ENCODE peak calls at places on chromosomes 12 and 14, in seven cellular contexts. F, J, Q, X, I, B and R are unnamed samples.

GRCh38 chr12:120830052-120830940 is 73.9 kb downstream of the SPPL3 start:
- DNase-seq in F (no peak), J (peak; percentile 12), Q (no peak), X (no peak), I (no peak), B (no peak), R (no peak)

GRCh38 chr12:116495260-116495659 is 63.9 kb upstream of the MAP1LC3B2 start:
- DNase-seq in F (peak; percentile 90), J (peak; percentile 55), Q (no peak), X (peak; percentile 41), I (no peak), B (no peak), R (no peak)

GRCh38 chr12:57713209-57713608 is 19.3 kb downstream of the OS9 start:
- DNase-seq in F (no peak), J (no peak), Q (no peak), X (no peak), I (no peak), B (no peak), R (no peak)

GRCh38 chr14:69693823-69694729 is 72.9 kb upstream of the SRSF5 start:
- DNase-seq in F (no peak), J (no peak), Q (no peak), X (no peak), I (peak; percentile 55), B (no peak), R (no peak)

GRCh38 chr14:36580856-36581831 is 1.3 kb downstream of the NKX2-8 start:
- DNase-seq in F (peak; percentile 24), J (peak; percentile 16), Q (peak; percentile 52), X (peak; percentile 38), I (peak; percentile 78), B (peak; percentile 59), R (no peak)

GRCh38 chr14:57390806-57391562 is 598 bp downstream of the NAA30 start:
- DNase-seq in F (peak; percentile 28), J (peak; percentile 14), Q (peak; percentile 64), X (peak; percentile 47), I (no peak), B (peak; percentile 58), R (peak; percentile 55)

GRCh38 chr14:95260537-95261440 is 58.9 kb downstream of the CLMN start:
- DNase-seq in F (peak; percentile 57), J (peak; percentile 39), Q (peak; percentile 40), X (peak; percentile 87), I (peak; percentile 83), B (peak; percentile 26), R (no peak)

GRCh38 chr14:35506927-35507326 is 27.0 kb upstream of the INSM2 start:
- DNase-seq in F (peak; percentile 40), J (peak; percentile 76), Q (no peak), X (peak; percentile 3), I (peak; percentile 47), B (no peak), R (no peak)

GRCh38 chr12:29517265-29517664 is 19.8 kb upstream of the OVCH1 start:
- DNase-seq in F (no peak), J (no peak), Q (no peak), X (no peak), I (no peak), B (no peak), R (no peak)

GRCh38 chr14:87899228-87899627 is 93.8 kb downstream of the GALC start:
- DNase-seq in F (no peak), J (no peak), Q (no peak), X (no peak), I (no peak), B (no peak), R (no peak)

GRCh38 chr14:60807247-60807646 is 72.7 kb downstream of the MNAT1 start:
- DNase-seq in F (no peak), J (no peak), Q (no peak), X (no peak), I (no peak), B (no peak), R (no peak)

GRCh38 chr12:12976366-12976765 is 23.7 kb downstream of the HEBP1 start:
- DNase-seq in F (peak; percentile 94), J (peak; percentile 96), Q (no peak), X (peak; percentile 92), I (peak; percentile 97), B (no peak), R (no peak)

GRCh38 chr14:54683882-54684794 is 117.2 kb downstream of the SAMD4A start:
- DNase-seq in F (peak; percentile 95), J (peak; percentile 80), Q (no peak), X (peak; percentile 83), I (peak; percentile 89), B (no peak), R (no peak)

GRCh38 chr12:31009976-31010375 is 63.7 kb upstream of the DDX11 start:
- DNase-seq in F (no peak), J (no peak), Q (no peak), X (no peak), I (no peak), B (no peak), R (no peak)

GRCh38 chr14:33940561-33941011 is 10.3 kb downstream of the EGLN3 start:
- DNase-seq in F (no peak), J (no peak), Q (no peak), X (no peak), I (no peak), B (no peak), R (no peak)

GRCh38 chr14:55361190-55361589 is 50.4 kb downstream of the ATG14 start:
- DNase-seq in F (peak; percentile 70), J (no peak), Q (no peak), X (no peak), I (no peak), B (no peak), R (no peak)

GRCh38 chr12:113889076-113889475 is 77.0 kb downstream of the RBM19 start:
- DNase-seq in F (peak; percentile 79), J (peak; percentile 31), Q (no peak), X (peak; percentile 28), I (no peak), B (no peak), R (no peak)

GRCh38 chr14:100540141-100540925 is 46.9 kb downstream of the BEGAIN start:
- DNase-seq in F (no peak), J (no peak), Q (no peak), X (no peak), I (no peak), B (peak; percentile 35), R (no peak)

GRCh38 chr12:92485356-92486348 is 217.1 kb upstream of the PLEKHG7 start:
- DNase-seq in F (no peak), J (no peak), Q (no peak), X (no peak), I (no peak), B (no peak), R (no peak)

GRCh38 chr14:97077253-97077653 is 280.1 kb downstream of the VRK1 start:
- DNase-seq in F (peak; percentile 88), J (no peak), Q (peak; percentile 43), X (peak; percentile 94), I (peak; percentile 86), B (peak; percentile 13), R (no peak)

GRCh38 chr14:67461341-67461985 is 27.1 kb downstream of the TMEM229B start:
- DNase-seq in F (peak; percentile 45), J (peak; percentile 27), Q (no peak), X (no peak), I (peak; percentile 78), B (no peak), R (no peak)

GRCh38 chr14:38948171-38948570 is 154.9 kb downstream of the SEC23A start:
- DNase-seq in F (peak; percentile 77), J (no peak), Q (no peak), X (peak; percentile 75), I (no peak), B (no peak), R (no peak)

GRCh38 chr12:95740751-95741150 is 49.8 kb downstream of the NTN4 start:
- DNase-seq in F (no peak), J (no peak), Q (no peak), X (no peak), I (peak; percentile 98), B (no peak), R (no peak)
- TF ChIP-seq CTCF in F (no peak), J (no peak), Q (no peak), X (no peak), I (peak; percentile 6), B (no peak), R (no peak)

GRCh38 chr14:106809615-106810014 is 1283.2 kb downstream of the TMEM121 start:
- DNase-seq in F (no peak), J (no peak), Q (no peak), X (no peak), I (no peak), B (no peak), R (no peak)
- TF ChIP-seq CTCF in F (no peak), J (no peak), Q (no peak), X (no peak), I (no peak), B (no peak), R (no peak)

GRCh38 chr12:38544357-38545066 is 227.9 kb downstream of the ALG10B start:
- DNase-seq in F (no peak), J (no peak), Q (no peak), X (no peak), I (no peak), B (no peak), R (no peak)
- TF ChIP-seq CTCF in F (no peak), J (no peak), Q (no peak), X (no peak), I (peak; percentile 1), B (no peak), R (no peak)

GRCh38 chr12:55704824-55705780 is 2.6 kb downstream of the ITGA7 start:
- DNase-seq in F (no peak), J (no peak), Q (no peak), X (no peak), I (no peak), B (no peak), R (no peak)

GRCh38 chr12:55706840-55707671 is 648 bp downstream of the ITGA7 start:
- DNase-seq in F (no peak), J (no peak), Q (no peak), X (no peak), I (no peak), B (peak; percentile 42), R (no peak)

GRCh38 chr12:55703976-55704761 is 3.5 kb downstream of the ITGA7 start:
- DNase-seq in F (no peak), J (peak; percentile 35), Q (no peak), X (no peak), I (no peak), B (no peak), R (no peak)

GRCh38 chr12:55707841-55708694 is at the start of gene ITGA7:
- DNase-seq in F (no peak), J (no peak), Q (peak; percentile 81), X (no peak), I (no peak), B (peak; percentile 95), R (peak; percentile 33)

DNA sequence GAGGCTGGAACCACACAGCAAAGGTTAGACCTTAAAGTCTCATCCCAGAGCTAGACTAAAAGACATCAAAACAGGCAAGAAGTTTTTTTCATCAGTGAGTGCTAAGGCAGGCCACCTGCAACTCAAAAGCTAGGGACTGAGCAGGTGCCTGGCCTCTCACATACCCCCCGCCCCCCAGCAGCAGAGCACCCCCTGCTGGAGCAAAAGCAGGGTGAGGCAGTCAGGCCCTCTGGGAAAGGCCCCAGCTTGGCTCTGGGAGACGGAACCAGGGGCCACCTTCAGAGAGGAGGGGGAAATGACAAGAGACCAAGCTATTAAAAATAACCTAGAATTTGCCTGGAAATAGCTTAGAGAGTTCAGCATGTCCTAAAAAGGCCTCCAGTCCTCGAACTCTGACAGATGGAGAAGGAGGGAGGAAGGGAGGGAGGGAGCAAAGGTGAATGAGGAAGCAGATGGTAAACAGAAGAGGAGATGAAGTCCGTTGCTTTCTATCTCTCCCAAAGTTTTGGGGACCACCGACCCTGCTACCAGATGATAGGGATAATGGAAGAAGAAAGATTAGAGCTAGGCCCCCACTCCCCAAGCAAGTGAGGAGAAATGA is 1.8 kb downstream of the ITGA7 start:
- DNase-seq in F (no peak), J (no peak), Q (peak; percentile 59), X (no peak), I (no peak), B (no peak), R (no peak)
- TF ChIP-seq CTCF in F (peak; percentile 23), J (peak; percentile 22), Q (peak; percentile 43), X (peak; percentile 35), I (peak; percentile 42), B (peak; percentile 33), R (no peak)